ENCODE peak calls at places on chromosomes 5 and 9, in nine cellular contexts. M is activated gamma-delta T cell treated with anti-CD3 and anti-CD28 coated beads, Interleukin-2, amount 50 U/mL, for 16 hours; U is BJ; X is EL; P is T follicular helper cell; R is kidney tubule cell; D is SW 1271; W is erythroblast; A is HEK293T. Q is an unnamed sample.

GRCh38 chr5:169350759-169351240 is 49.9 kb upstream of the SLIT3 start:
- DNase-seq in P (no peak), W (no peak), D (peak), M (no peak), R (peak), X (peak), A (no peak), U (peak), Q (peak)

GRCh38 chr5:54146390-54146789 is 164.0 kb downstream of the ARL15 start:
- DNase-seq in M (no peak), D (no peak), X (no peak), P (no peak), A (no peak), R (no peak), W (no peak), U (no peak), Q (no peak)

GRCh38 chr5:5665225-5666075 is 243.0 kb downstream of the ICE1 start:
- DNase-seq in P (no peak), R (peak), W (no peak), D (no peak), X (no peak), A (no peak), M (no peak), U (no peak), Q (peak)

GRCh38 chr9:137390553-137391410 is 32.2 kb downstream of the EXD3 start:
- DNase-seq in M (no peak), P (no peak), D (no peak), A (no peak), R (no peak), W (no peak), U (no peak), X (no peak), Q (no peak)

GRCh38 chr9:120904061-120904998 is 22.3 kb downstream of the TRAF1 start:
- DNase-seq in D (no peak), U (no peak), A (no peak), X (no peak), P (peak), R (no peak), M (no peak), W (no peak), Q (no peak)

GRCh38 chr9:98873535-98874432 is 66.3 kb downstream of the GALNT12 start:
- DNase-seq in D (no peak), X (peak), P (no peak), U (no peak), A (no peak), R (peak), W (no peak), M (no peak), Q (no peak)

GRCh38 chr5:33526755-33527154 is 86.0 kb downstream of the TARS1 start:
- DNase-seq in M (no peak), W (no peak), R (no peak), X (no peak), P (no peak), U (no peak), A (no peak), D (no peak), Q (no peak)

GRCh38 chr5:159161361-159162214 is 47.8 kb downstream of the RNF145 start:
- DNase-seq in U (no peak), A (no peak), R (no peak), W (no peak), P (no peak), X (peak), D (no peak), M (no peak), Q (no peak)

GRCh38 chr5:149279651-149280050 is 8.0 kb downstream of the AFAP1L1 start:
- DNase-seq in W (no peak), A (no peak), D (no peak), R (no peak), X (no peak), M (no peak), U (no peak), P (no peak), Q (no peak)

GRCh38 chr5:37071901-37072581 is 177.1 kb downstream of the CPLANE1 start:
- DNase-seq in A (no peak), P (no peak), R (peak), D (no peak), U (peak), X (peak), W (no peak), M (no peak), Q (no peak)

GRCh38 chr5:136332213-136332612 is 33.1 kb downstream of the TRPC7 start:
- DNase-seq in P (no peak), U (no peak), X (no peak), R (no peak), M (no peak), D (no peak), W (no peak), A (no peak), Q (no peak)

GRCh38 chr9:90953200-90953599 is 151.6 kb downstream of the SYK start:
- DNase-seq in D (no peak), P (no peak), X (no peak), M (no peak), R (no peak), U (no peak), W (no peak), A (no peak), Q (no peak)

GRCh38 chr9:91935066-91935729 is 14.8 kb downstream of the ROR2 start:
- DNase-seq in D (no peak), R (no peak), U (no peak), M (no peak), P (no peak), A (no peak), X (no peak), W (no peak), Q (no peak)

GRCh38 chr5:80072103-80073073 is 37.2 kb downstream of the THBS4 start:
- DNase-seq in P (no peak), X (peak), M (no peak), U (no peak), W (no peak), D (no peak), R (peak), A (no peak), Q (no peak)

GRCh38 chr5:14134086-14134485 is 9.1 kb upstream of the TRIO start:
- DNase-seq in P (no peak), W (no peak), D (no peak), U (no peak), R (no peak), M (no peak), A (no peak), X (no peak), Q (no peak)

GRCh38 chr5:126104341-126104740 is 318.9 kb upstream of the GRAMD2B start:
- DNase-seq in P (no peak), W (no peak), R (no peak), A (no peak), U (no peak), D (no peak), M (no peak), X (no peak), Q (no peak)

GRCh38 chr5:132500244-132500930 is 9.8 kb upstream of the IRF1 start:
- DNase-seq in R (no peak), D (no peak), W (peak), M (no peak), U (no peak), X (no peak), P (no peak), A (no peak), Q (no peak)

GRCh38 chr9:127065592-127065991 is 56.8 kb downstream of the ANGPTL2 start:
- DNase-seq in R (peak), W (no peak), D (no peak), U (peak), A (no peak), P (no peak), X (peak), M (no peak), Q (no peak)

GRCh38 chr9:93305497-93306020 is 121.6 kb downstream of the WNK2 start:
- DNase-seq in M (no peak), P (no peak), W (no peak), X (no peak), R (no peak), A (no peak), U (no peak), D (no peak), Q (no peak)

GRCh38 chr9:21506910-21507795 is 25.0 kb upstream of the IFNE start:
- DNase-seq in P (no peak), A (no peak), M (no peak), R (peak), D (no peak), U (peak), W (no peak), X (peak), Q (no peak)